ENCODE peak calls at places on chromosome 6, in ten cellular contexts. Q, B, I, Z, E, O, L, X, N and A are unnamed samples.

GRCh38 chr6:101445527-101445926 is 52.0 kb downstream of the GRIK2 start:
- DNase-seq in Q (no peak), B (no peak), I (no peak), Z (no peak), E (no peak), O (peak; percentile 89), L (no peak), X (no peak), N (no peak), A (no peak)

GRCh38 chr6:80425089-80425823 is 318.8 kb downstream of the BCKDHB start:
- DNase-seq in Q (no peak), B (no peak), I (no peak), Z (no peak), E (no peak), O (peak; percentile 99), L (no peak), X (no peak), N (no peak), A (no peak)

GRCh38 chr6:109478848-109479624 is 4.0 kb downstream of the ZBTB24 start:
- DNase-seq in Q (no peak), B (no peak), I (no peak), Z (no peak), E (no peak), O (no peak), L (no peak), X (no peak), N (no peak), A (no peak)

GRCh38 chr6:51292659-51293058 is 474.0 kb downstream of the TFAP2B start:
- DNase-seq in Q (no peak), B (no peak), I (no peak), Z (no peak), E (no peak), O (no peak), L (no peak), X (no peak), N (no peak), A (no peak)

GRCh38 chr6:44725070-44725469 is 337.6 kb downstream of the CDC5L start:
- DNase-seq in Q (no peak), B (no peak), I (no peak), Z (no peak), E (no peak), O (no peak), L (no peak), X (no peak), N (no peak), A (no peak)

GRCh38 chr6:22536111-22536510 is 33.3 kb upstream of the HDGFL1 start:
- DNase-seq in Q (no peak), B (no peak), I (no peak), Z (no peak), E (no peak), O (no peak), L (no peak), X (no peak), N (no peak), A (no peak)

GRCh38 chr6:111745186-111745585 is 128.1 kb downstream of the FYN start:
- DNase-seq in Q (no peak), B (no peak), I (no peak), Z (no peak), E (no peak), O (peak; percentile 44), L (no peak), X (no peak), N (no peak), A (no peak)

GRCh38 chr6:6008648-6009421 is 2.1 kb upstream of the NRN1 start:
- DNase-seq in Q (peak; percentile 60), B (peak; percentile 68), I (peak; percentile 40), Z (no peak), E (peak; percentile 29), O (no peak), L (peak; percentile 98), X (peak; percentile 66), N (peak; percentile 22), A (peak; percentile 69)

GRCh38 chr6:11066505-11067347 is 22.6 kb upstream of the ELOVL2 start:
- DNase-seq in Q (no peak), B (no peak), I (no peak), Z (no peak), E (no peak), O (no peak), L (no peak), X (no peak), N (no peak), A (no peak)

GRCh38 chr6:50936277-50936681 is 117.6 kb downstream of the TFAP2B start:
- DNase-seq in Q (no peak), B (no peak), I (no peak), Z (no peak), E (no peak), O (no peak), L (no peak), X (no peak), N (no peak), A (no peak)

GRCh38 chr6:89035252-89036106 is 45.1 kb upstream of the PNRC1 start:
- DNase-seq in Q (peak; percentile 85), B (peak; percentile 53), I (peak; percentile 72), Z (peak; percentile 89), E (peak; percentile 94), O (peak; percentile 95), L (peak; percentile 18), X (peak; percentile 91), N (peak; percentile 35), A (peak; percentile 81)

DNA sequence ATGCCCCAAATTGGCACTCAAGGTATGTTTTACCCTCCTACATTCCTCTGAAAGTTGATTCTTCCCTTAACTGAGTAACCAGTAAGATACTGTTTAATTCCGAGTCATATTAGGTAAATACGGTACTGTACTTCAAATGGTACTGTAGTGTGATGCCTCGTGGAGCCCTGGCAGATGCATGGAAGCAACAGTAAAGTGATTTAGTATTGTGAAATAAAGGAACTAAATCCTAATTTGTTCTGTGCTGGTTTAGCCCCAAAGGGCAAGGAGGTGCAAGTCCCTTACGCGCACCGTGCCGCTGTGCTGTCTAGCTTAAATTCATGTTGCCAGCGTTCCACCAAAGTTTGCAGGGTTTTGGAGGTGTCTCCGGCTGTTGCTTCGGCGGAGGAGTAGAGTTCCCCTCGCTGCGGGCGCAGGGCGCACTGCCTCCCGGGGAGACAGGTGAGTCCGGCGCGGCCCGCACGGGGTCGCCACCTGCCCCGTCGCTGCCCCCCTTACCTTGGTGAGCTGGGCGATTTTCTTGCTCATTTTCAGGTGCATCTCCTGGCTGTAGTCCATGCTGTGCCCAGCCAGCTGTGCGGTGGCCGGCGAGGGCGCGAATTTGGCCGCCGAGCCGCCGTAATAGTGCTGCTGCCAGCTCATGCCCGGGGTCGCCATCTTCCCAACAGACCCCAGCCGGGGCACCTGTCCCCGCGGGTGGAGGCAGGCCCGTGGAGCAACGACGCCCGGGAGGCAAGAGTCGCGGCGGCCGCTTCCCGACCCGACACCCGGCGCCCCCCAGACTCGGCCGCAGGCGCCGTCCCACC is 618 bp downstream of the FAM184A start:
- DNase-seq in Q (peak; percentile 55), B (no peak), I (peak; percentile 39), Z (peak; percentile 81), E (peak; percentile 34), O (no peak), L (peak; percentile 51), X (peak; percentile 38), N (peak; percentile 72), A (peak; percentile 50)
- TF ChIP-seq CTCF in Q (peak; percentile 56), B (no peak), I (no peak), Z (no peak), E (no peak), O (no peak), L (peak; percentile 44), X (no peak), N (peak; percentile 41), A (peak; percentile 22)

GRCh38 chr6:122789078-122789861 is at the start of gene SMPDL3A:
- DNase-seq in Q (peak; percentile 81), B (peak; percentile 46), I (peak; percentile 70), Z (peak; percentile 84), E (peak; percentile 74), O (peak; percentile 97), L (peak; percentile 55), X (peak; percentile 83), N (peak; percentile 74), A (peak; percentile 85)
- TF ChIP-seq POLR2A in Q (peak; percentile 88), B (peak; percentile 27), I (no peak), Z (peak; percentile 47), E (peak; percentile 47), O (peak; percentile 63), L (peak; percentile 31), X (peak; percentile 93), N (peak; percentile 69), A (peak; percentile 86)

GRCh38 chr6:145755682-145756081 is 20.4 kb upstream of the EPM2A start:
- DNase-seq in Q (no peak), B (no peak), I (no peak), Z (no peak), E (no peak), O (no peak), L (no peak), X (no peak), N (no peak), A (no peak)

GRCh38 chr6:145763742-145764141 is 28.4 kb upstream of the EPM2A start:
- DNase-seq in Q (no peak), B (no peak), I (no peak), Z (no peak), E (no peak), O (no peak), L (no peak), X (no peak), N (no peak), A (no peak)

GRCh38 chr6:145756170-145756662 is 20.9 kb upstream of the EPM2A start:
- DNase-seq in Q (peak; percentile 39), B (no peak), I (no peak), Z (no peak), E (no peak), O (peak; percentile 89), L (no peak), X (no peak), N (peak; percentile 37), A (no peak)

GRCh38 chr6:145758086-145758485 is 22.8 kb upstream of the EPM2A start:
- DNase-seq in Q (no peak), B (no peak), I (no peak), Z (no peak), E (no peak), O (no peak), L (no peak), X (no peak), N (no peak), A (no peak)

DNA sequence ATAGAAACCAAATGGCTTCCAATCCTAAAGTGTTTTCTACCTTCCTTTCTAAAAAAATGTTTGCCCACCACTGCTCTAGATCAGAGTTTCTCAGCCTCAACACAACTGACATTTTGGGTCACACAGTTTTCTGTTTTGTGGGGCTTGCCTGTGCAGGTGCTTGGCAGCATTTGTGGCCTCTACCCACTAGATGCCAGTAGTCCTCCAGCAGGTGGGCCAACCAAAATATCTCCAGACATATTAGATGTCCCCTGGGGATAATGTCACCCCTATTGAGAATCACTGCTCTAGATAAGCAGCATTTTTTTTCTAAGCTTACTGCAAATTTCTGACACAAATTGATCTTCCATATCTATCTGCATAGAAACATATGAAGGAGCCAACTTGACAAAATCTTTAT is 26.3 kb upstream of the EPM2A start:
- DNase-seq in Q (no peak), B (no peak), I (no peak), Z (no peak), E (no peak), O (no peak), L (no peak), X (no peak), N (no peak), A (no peak)
- TF ChIP-seq CTCF in Q (no peak), B (no peak), I (no peak), Z (no peak), E (no peak), O (no peak), L (no peak), X (no peak), N (no peak), A (no peak)

GRCh38 chr6:33770116-33770832 is 18.7 kb downstream of the LEMD2 start:
- DNase-seq in Q (no peak), B (no peak), I (no peak), Z (no peak), E (peak; percentile 32), O (no peak), L (no peak), X (no peak), N (peak; percentile 75), A (no peak)
- TF ChIP-seq POLR2A in Q (no peak), B (no peak), I (no peak), Z (no peak), E (no peak), O (no peak), L (peak; percentile 39), X (peak; percentile 12), N (no peak), A (no peak)